ENCODE peak calls at places on chromosome 12, in nine cellular contexts. M is fibroblast of villous mesenchyme; R is sciatic nerve; W is A172; C is erythroblast; U is stimulated activated naive CD8-positive, alpha-beta T cell treated with anti-CD3 and anti-CD28 coated beads, Interleukin-15, amount 100 ng/mL, for 72 hours; F is HTR-8/SVneo; B is cardiac muscle cell; X is T-cell. T is an unnamed sample.
A peak's percentile ranks its signal among the peaks of the same experiment; 100 is the strongest.

GRCh38 chr12:66508025-66508424 is 170.9 kb downstream of the GRIP1 start:
- DNase-seq in M (no peak), R (no peak), W (no peak), C (no peak), U (no peak), F (no peak), B (no peak), X (no peak), T (no peak)

GRCh38 chr12:49131051-49131972 is at the start of gene TUBA1B:
- DNase-seq in M (peak; percentile 90), R (peak; percentile 96), W (peak; percentile 75), C (peak; percentile 93), U (peak; percentile 93), F (peak; percentile 85), B (peak; percentile 93), X (peak; percentile 81), T (peak; percentile 90)

GRCh38 chr12:111692575-111693210 is 6.8 kb downstream of the ACAD10 start:
- DNase-seq in M (no peak), R (no peak), W (peak; percentile 8), C (peak; percentile 21), U (no peak), F (no peak), B (peak; percentile 13), X (no peak), T (no peak)

GRCh38 chr12:5909560-5909959 is 35.5 kb downstream of the ANO2 start:
- DNase-seq in M (no peak), R (no peak), W (no peak), C (no peak), U (no peak), F (no peak), B (no peak), X (no peak), T (no peak)

GRCh38 chr12:19026637-19027508 is 102.7 kb upstream of the PLEKHA5 start:
- DNase-seq in M (no peak), R (no peak), W (no peak), C (no peak), U (no peak), F (no peak), B (no peak), X (no peak), T (no peak)

GRCh38 chr12:84660139-84660538 is 252.5 kb downstream of the SLC6A15 start:
- DNase-seq in M (no peak), R (no peak), W (no peak), C (no peak), U (no peak), F (no peak), B (no peak), X (no peak), T (no peak)

GRCh38 chr12:103962493-103962892 is 3.2 kb upstream of the TDG start:
- DNase-seq in M (no peak), R (no peak), W (no peak), C (no peak), U (no peak), F (no peak), B (no peak), X (no peak), T (no peak)

GRCh38 chr12:123396954-123397353 is 13.0 kb downstream of the KMT5A start:
- DNase-seq in M (no peak), R (no peak), W (no peak), C (no peak), U (no peak), F (no peak), B (no peak), X (no peak), T (no peak)

GRCh38 chr12:77062846-77063461 is 2.4 kb downstream of the E2F7 start:
- DNase-seq in M (peak; percentile 91), R (no peak), W (peak; percentile 83), C (no peak), U (no peak), F (peak; percentile 51), B (peak; percentile 84), X (no peak), T (no peak)

GRCh38 chr12:31477669-31478068 is 113.3 kb downstream of the DENND5B start:
- DNase-seq in M (no peak), R (no peak), W (no peak), C (no peak), U (no peak), F (no peak), B (no peak), X (no peak), T (no peak)

GRCh38 chr12:25587346-25587745 is 34.3 kb upstream of the LMNTD1 start:
- DNase-seq in M (no peak), R (no peak), W (no peak), C (no peak), U (no peak), F (no peak), B (no peak), X (no peak), T (no peak)

GRCh38 chr12:12015073-12015685 is 55.6 kb upstream of the BCL2L14 start:
- DNase-seq in M (no peak), R (no peak), W (no peak), C (no peak), U (no peak), F (no peak), B (no peak), X (no peak), T (no peak)

GRCh38 chr12:87469295-87469694 is 559.9 kb downstream of the C12orf50 start:
- DNase-seq in M (peak; percentile 5), R (no peak), W (peak; percentile 2), C (no peak), U (no peak), F (no peak), B (peak; percentile 17), X (no peak), T (no peak)

GRCh38 chr12:102811125-102811737 is 105.8 kb downstream of the PAH start:
- DNase-seq in M (peak; percentile 10), R (peak; percentile 67), W (peak; percentile 5), C (peak; percentile 2), U (no peak), F (peak; percentile 23), B (peak; percentile 6), X (no peak), T (no peak)

GRCh38 chr12:123034865-123035264 is 54.4 kb downstream of the ARL6IP4 start:
- DNase-seq in M (peak; percentile 48), R (no peak), W (peak; percentile 27), C (peak; percentile 22), U (no peak), F (peak; percentile 42), B (peak; percentile 15), X (no peak), T (no peak)